ENCODE peak calls at places on chromosomes 7 and 10, in four cellular contexts. R, J, W and P are unnamed samples.

GRCh38 chr7:96870934-96871333 is 134.4 kb upstream of the DLX6 start:
- DNase-seq in R (no peak), J (no peak), W (no peak), P (no peak)

GRCh38 chr10:46250898-46251856 is 35.6 kb upstream of the ANTXRL start:
- DNase-seq in R (no peak), J (no peak), W (no peak), P (no peak)

GRCh38 chr10:44513592-44513991 is 128.7 kb upstream of the CXCL12 start:
- DNase-seq in R (no peak), J (no peak), W (no peak), P (no peak)

GRCh38 chr7:44973610-44974401 is 5.0 kb downstream of the MYO1G start:
- DNase-seq in R (no peak), J (peak; percentile 39), W (peak; percentile 74), P (no peak)

GRCh38 chr10:1050555-1050954 is 1.6 kb upstream of the IDI1 start:
- DNase-seq in R (no peak), J (peak; percentile 68), W (peak; percentile 72), P (no peak)

GRCh38 chr7:16816820-16817219 is 12.0 kb upstream of the AGR2 start:
- DNase-seq in R (no peak), J (no peak), W (no peak), P (no peak)

GRCh38 chr7:105837765-105838241 is 38.6 kb downstream of the ATXN7L1 start:
- DNase-seq in R (no peak), J (peak; percentile 69), W (no peak), P (no peak)

GRCh38 chr7:50662059-50662689 is 97.0 kb upstream of the DDC start:
- DNase-seq in R (no peak), J (no peak), W (peak; percentile 35), P (no peak)

GRCh38 chr7:149856-150636 is 42.3 kb upstream of the FAM20C start:
- DNase-seq in R (no peak), J (peak; percentile 56), W (peak; percentile 65), P (no peak)

GRCh38 chr7:112749775-112750174 is 40.4 kb downstream of the TMEM168 start:
- DNase-seq in R (no peak), J (peak; percentile 32), W (no peak), P (no peak)

GRCh38 chr10:9018161-9018843 is 963.8 kb downstream of the GATA3 start:
- DNase-seq in R (no peak), J (no peak), W (no peak), P (no peak)

GRCh38 chr10:35423505-35424306 is 87.4 kb downstream of the CCNY start:
- DNase-seq in R (peak; percentile 63), J (no peak), W (no peak), P (no peak)

GRCh38 chr7:40843338-40844026 is 708.7 kb downstream of the SUGCT start:
- DNase-seq in R (no peak), J (no peak), W (no peak), P (no peak)

GRCh38 chr7:117882594-117882993 is 9.4 kb upstream of the CTTNBP2 start:
- DNase-seq in R (no peak), J (no peak), W (no peak), P (no peak)

GRCh38 chr7:13903997-13904396 is 85.5 kb downstream of the ETV1 start:
- DNase-seq in R (no peak), J (no peak), W (no peak), P (no peak)

GRCh38 chr10:78313047-78313381 is 279.4 kb downstream of the RPS24 start:
- DNase-seq in R (no peak), J (no peak), W (no peak), P (no peak)

GRCh38 chr10:117792214-117792613 is 249.7 kb downstream of the EMX2 start:
- DNase-seq in R (no peak), J (no peak), W (no peak), P (no peak)